ENCODE peak calls at places on chromosomes 11 and 22, in seven cellular contexts. M is A549; Y is CD4-positive, alpha-beta T cell; L is IMR-90; J is neural progenitor cell; A is foreskin keratinocyte; H is HL-60. R is an unnamed sample.

GRCh38 chr22:46528121-46528610 is 9.3 kb downstream of the CELSR1 start:
- DNase-seq in M (peak), Y (no peak), L (peak), J (no peak), A (peak), H (peak), R (no peak)

GRCh38 chr11:128318856-128319474 is 268.4 kb downstream of the ETS1 start:
- DNase-seq in M (no peak), Y (peak), L (peak), J (no peak), A (no peak), H (no peak), R (no peak)

GRCh38 chr11:868802-869201 is 26.1 kb downstream of the TSPAN4 start:
- DNase-seq in M (no peak), Y (no peak), L (no peak), J (no peak), A (no peak), H (no peak), R (no peak)

GRCh38 chr11:113296447-113297205 is 17.8 kb upstream of the TTC12 start:
- DNase-seq in M (no peak), Y (no peak), L (no peak), J (no peak), A (no peak), H (no peak), R (no peak)

GRCh38 chr11:118321386-118322082 is 17.0 kb downstream of the CD3E start:
- DNase-seq in M (no peak), Y (no peak), L (no peak), J (no peak), A (no peak), H (peak), R (no peak)

GRCh38 chr11:79440451-79441158 is at the start of gene TENM4:
- DNase-seq in M (peak), Y (no peak), L (peak), J (peak), A (peak), H (peak), R (peak)

GRCh38 chr22:49958961-49959781 is 1.4 kb upstream of the PIM3 start:
- DNase-seq in M (no peak), Y (no peak), L (no peak), J (peak), A (no peak), H (no peak), R (no peak)

GRCh38 chr22:42780070-42780540 is 59.4 kb upstream of the A4GALT start:
- DNase-seq in M (peak), Y (no peak), L (peak), J (peak), A (peak), H (peak), R (peak)

GRCh38 chr11:120985718-120986569 is 38.0 kb upstream of the TBCEL start:
- DNase-seq in M (peak), Y (peak), L (peak), J (peak), A (peak), H (peak), R (no peak)

GRCh38 chr22:19275104-19275503 is 16.4 kb downstream of the CLTCL1 start:
- DNase-seq in M (no peak), Y (no peak), L (no peak), J (no peak), A (no peak), H (no peak), R (no peak)

GRCh38 chr11:64909653-64910343 is 7.2 kb downstream of the ATG2A start:
- DNase-seq in M (no peak), Y (no peak), L (no peak), J (no peak), A (no peak), H (no peak), R (no peak)

GRCh38 chr22:49243335-49243734 is 584.3 kb downstream of the BRD1 start:
- DNase-seq in M (no peak), Y (no peak), L (no peak), J (no peak), A (no peak), H (no peak), R (no peak)

GRCh38 chr22:23132376-23133091 is 9.3 kb downstream of the RSPH14 start:
- DNase-seq in M (no peak), Y (no peak), L (no peak), J (no peak), A (no peak), H (no peak), R (no peak)

GRCh38 chr11:40987895-40988435 is 471.5 kb downstream of the LRRC4C start:
- DNase-seq in M (no peak), Y (no peak), L (no peak), J (peak), A (peak), H (no peak), R (no peak)

GRCh38 chr11:25910090-25910489 is 421.8 kb upstream of the ANO3 start:
- DNase-seq in M (no peak), Y (no peak), L (no peak), J (no peak), A (peak), H (no peak), R (no peak)

GRCh38 chr11:103985041-103985440 is 51.4 kb upstream of the DDI1 start:
- DNase-seq in M (no peak), Y (no peak), L (no peak), J (no peak), A (no peak), H (no peak), R (no peak)

GRCh38 chr22:38879961-38880360 is 7.9 kb upstream of the CBX6 start:
- DNase-seq in M (no peak), Y (no peak), L (no peak), J (no peak), A (no peak), H (no peak), R (no peak)

GRCh38 chr22:38882972-38883622 is 11.1 kb upstream of the CBX6 start:
- DNase-seq in M (no peak), Y (no peak), L (no peak), J (no peak), A (no peak), H (no peak), R (no peak)

GRCh38 chr22:38881997-38882396 is 10.0 kb upstream of the CBX6 start:
- DNase-seq in M (no peak), Y (no peak), L (no peak), J (no peak), A (no peak), H (no peak), R (no peak)

GRCh38 chr22:38882480-38882879 is 10.5 kb upstream of the CBX6 start:
- DNase-seq in M (no peak), Y (no peak), L (peak), J (no peak), A (no peak), H (no peak), R (peak)

DNA sequence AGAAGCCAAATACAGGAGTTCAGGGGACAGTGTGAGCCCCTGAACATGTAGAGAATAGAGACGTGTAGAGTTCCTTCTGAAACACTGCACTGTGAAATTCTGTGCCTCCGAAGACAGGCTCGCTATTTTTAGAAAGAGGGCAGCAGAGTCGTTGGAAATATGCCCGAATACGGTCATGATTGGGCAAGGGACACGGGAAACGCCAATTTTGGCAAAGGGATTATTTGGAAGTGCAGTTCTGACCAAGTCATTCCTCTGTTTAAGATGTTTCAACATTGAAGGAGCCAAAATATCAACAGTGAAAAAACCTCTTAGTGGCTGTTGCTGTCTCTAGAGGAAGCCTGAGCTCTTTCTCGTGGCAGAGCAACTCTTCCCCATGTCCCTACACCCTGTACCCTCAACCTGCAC is 9.5 kb upstream of the CBX6 start:
- DNase-seq in M (no peak), Y (no peak), L (peak), J (no peak), A (no peak), H (no peak), R (peak)
- H3K27ac ChIP-seq in M (no peak), Y (no peak), L (peak), J (no peak), A (no peak), H (no peak), R (peak)

GRCh38 chr11:88348870-88349269 is 11.3 kb upstream of the CTSC start:
- DNase-seq in M (no peak), Y (no peak), L (peak), J (no peak), A (no peak), H (no peak), R (no peak)
- H3K27ac ChIP-seq in M (no peak), Y (no peak), L (no peak), J (no peak), A (no peak), H (no peak), R (no peak)

GRCh38 chr11:77351281-77351905 is 49.9 kb upstream of the GDPD4 start:
- DNase-seq in M (no peak), Y (no peak), L (peak), J (no peak), A (peak), H (no peak), R (no peak)
- H3K27ac ChIP-seq in M (no peak), Y (no peak), L (no peak), J (no peak), A (peak), H (no peak), R (no peak)

GRCh38 chr11:69417211-69418085 is 64.0 kb upstream of the LINC01488 start:
- DNase-seq in M (no peak), Y (no peak), L (no peak), J (no peak), A (no peak), H (no peak), R (no peak)
- H3K27ac ChIP-seq in M (no peak), Y (no peak), L (no peak), J (no peak), A (no peak), H (no peak), R (peak)

GRCh38 chr11:95680169-95680929 is 109.2 kb downstream of the FAM76B start:
- DNase-seq in M (peak), Y (no peak), L (peak), J (no peak), A (no peak), H (no peak), R (no peak)
- H3K27ac ChIP-seq in M (peak), Y (no peak), L (peak), J (no peak), A (no peak), H (no peak), R (peak)

GRCh38 chr11:74644084-74644483 is 51.7 kb downstream of the POLD3 start:
- DNase-seq in M (no peak), Y (no peak), L (no peak), J (no peak), A (no peak), H (no peak), R (no peak)

GRCh38 chr11:74639533-74639932 is 47.2 kb downstream of the POLD3 start:
- DNase-seq in M (no peak), Y (no peak), L (no peak), J (no peak), A (no peak), H (no peak), R (no peak)

GRCh38 chr11:74642912-74643311 is 50.5 kb downstream of the POLD3 start:
- DNase-seq in M (no peak), Y (no peak), L (no peak), J (no peak), A (no peak), H (no peak), R (no peak)

GRCh38 chr11:74641289-74641688 is 48.9 kb downstream of the POLD3 start:
- DNase-seq in M (no peak), Y (no peak), L (no peak), J (peak), A (no peak), H (no peak), R (no peak)

GRCh38 chr11:74641905-74642304 is 49.5 kb downstream of the POLD3 start:
- DNase-seq in M (no peak), Y (no peak), L (no peak), J (no peak), A (no peak), H (no peak), R (no peak)
- H3K27ac ChIP-seq in M (no peak), Y (no peak), L (peak), J (peak), A (no peak), H (no peak), R (no peak)